ENCODE peak calls at places on chromosomes 12 and 14, in seven cellular contexts. One of them, this sample, is unnamed.

GRCh38 chr12:115763982-115764621 is 513.4 kb downstream of the MED13L start:
- DNase-seq in H54: no peak
- DNase-seq in activated gamma-delta T cell treated with Interleukin-2 at 50 U/mL for 16 hours: no peak
- DNase-seq in Karpas-422: no peak
- DNase-seq in lung: no peak
- DNase-seq in ACHN: no peak
- DNase-seq in T follicular helper cell: no peak
- DNase-seq in this sample: no peak

GRCh38 chr14:100872641-100873071 is 30.9 kb downstream of the RTL1 start:
- DNase-seq in activated gamma-delta T cell treated with Interleukin-2 at 50 U/mL for 16 hours: no peak
- DNase-seq in ACHN: no peak
- DNase-seq in lung: no peak
- DNase-seq in Karpas-422: no peak
- DNase-seq in T follicular helper cell: no peak
- DNase-seq in H54: no peak
- DNase-seq in this sample: peak; percentile 20

GRCh38 chr12:127570793-127571360 is 696.1 kb upstream of the TMEM132C start:
- DNase-seq in T follicular helper cell: no peak
- DNase-seq in ACHN: no peak
- DNase-seq in lung: no peak
- DNase-seq in Karpas-422: no peak
- DNase-seq in H54: no peak
- DNase-seq in activated gamma-delta T cell treated with Interleukin-2 at 50 U/mL for 16 hours: no peak
- DNase-seq in this sample: no peak

GRCh38 chr12:27383429-27384260 is 51.0 kb downstream of the BMAL2 start:
- DNase-seq in H54: peak; percentile 67
- DNase-seq in lung: peak; percentile 70
- DNase-seq in ACHN: peak; percentile 91
- DNase-seq in activated gamma-delta T cell treated with Interleukin-2 at 50 U/mL for 16 hours: peak; percentile 55
- DNase-seq in Karpas-422: peak; percentile 83
- DNase-seq in T follicular helper cell: peak; percentile 26
- DNase-seq in this sample: peak; percentile 74

GRCh38 chr12:69007166-69007857 is 74.3 kb upstream of the CPM start:
- DNase-seq in lung: peak; percentile 34
- DNase-seq in T follicular helper cell: no peak
- DNase-seq in activated gamma-delta T cell treated with Interleukin-2 at 50 U/mL for 16 hours: no peak
- DNase-seq in H54: no peak
- DNase-seq in Karpas-422: no peak
- DNase-seq in ACHN: no peak
- DNase-seq in this sample: no peak

GRCh38 chr12:113472191-113473190 is 820 bp upstream of the LHX5 start:
- DNase-seq in activated gamma-delta T cell treated with Interleukin-2 at 50 U/mL for 16 hours: no peak
- DNase-seq in ACHN: no peak
- DNase-seq in lung: no peak
- DNase-seq in H54: no peak
- DNase-seq in T follicular helper cell: no peak
- DNase-seq in Karpas-422: no peak
- DNase-seq in this sample: no peak

GRCh38 chr14:61750708-61751474 is 11.3 kb upstream of the SNAPC1 start:
- DNase-seq in activated gamma-delta T cell treated with Interleukin-2 at 50 U/mL for 16 hours: peak; percentile 67
- DNase-seq in Karpas-422: peak; percentile 98
- DNase-seq in lung: peak; percentile 89
- DNase-seq in T follicular helper cell: peak; percentile 58
- DNase-seq in H54: no peak
- DNase-seq in ACHN: peak; percentile 87
- DNase-seq in this sample: peak; percentile 83

GRCh38 chr14:68734231-68734732 is 58.6 kb downstream of the ZFP36L1 start:
- DNase-seq in H54: no peak
- DNase-seq in activated gamma-delta T cell treated with Interleukin-2 at 50 U/mL for 16 hours: peak; percentile 31
- DNase-seq in ACHN: no peak
- DNase-seq in Karpas-422: no peak
- DNase-seq in T follicular helper cell: no peak
- DNase-seq in lung: no peak
- DNase-seq in this sample: no peak

GRCh38 chr14:81169711-81170103 is 51.1 kb downstream of the GTF2A1 start:
- DNase-seq in ACHN: peak; percentile 5
- DNase-seq in H54: no peak
- DNase-seq in activated gamma-delta T cell treated with Interleukin-2 at 50 U/mL for 16 hours: peak; percentile 16
- DNase-seq in Karpas-422: peak; percentile 81
- DNase-seq in lung: peak; percentile 67
- DNase-seq in T follicular helper cell: no peak
- DNase-seq in this sample: peak; percentile 67

GRCh38 chr14:21748869-21749303 is 75.3 kb upstream of the OR4E1 start:
- DNase-seq in Karpas-422: peak; percentile 86
- DNase-seq in lung: no peak
- DNase-seq in H54: peak; percentile 3
- DNase-seq in T follicular helper cell: peak; percentile 30
- DNase-seq in activated gamma-delta T cell treated with Interleukin-2 at 50 U/mL for 16 hours: peak; percentile 27
- DNase-seq in ACHN: peak; percentile 38
- DNase-seq in this sample: no peak

GRCh38 chr14:104677506-104678332 is 11.7 kb upstream of the INF2 start:
- DNase-seq in H54: peak; percentile 83
- DNase-seq in T follicular helper cell: peak; percentile 44
- DNase-seq in activated gamma-delta T cell treated with Interleukin-2 at 50 U/mL for 16 hours: peak; percentile 53
- DNase-seq in Karpas-422: peak; percentile 86
- DNase-seq in ACHN: peak; percentile 78
- DNase-seq in lung: peak; percentile 74
- DNase-seq in this sample: peak; percentile 61

GRCh38 chr14:100476012-100476822 is 111.0 kb downstream of the BEGAIN start:
- DNase-seq in H54: peak; percentile 81
- DNase-seq in lung: no peak
- DNase-seq in Karpas-422: no peak
- DNase-seq in ACHN: peak; percentile 6
- DNase-seq in activated gamma-delta T cell treated with Interleukin-2 at 50 U/mL for 16 hours: no peak
- DNase-seq in T follicular helper cell: no peak
- DNase-seq in this sample: peak; percentile 68

GRCh38 chr12:57894577-57895292 is 46.6 kb upstream of the ATP23 start:
- DNase-seq in activated gamma-delta T cell treated with Interleukin-2 at 50 U/mL for 16 hours: no peak
- DNase-seq in H54: no peak
- DNase-seq in lung: no peak
- DNase-seq in ACHN: no peak
- DNase-seq in T follicular helper cell: no peak
- DNase-seq in Karpas-422: no peak
- DNase-seq in this sample: no peak

GRCh38 chr12:55025508-55025907 is 5.7 kb downstream of the NEUROD4 start:
- DNase-seq in lung: no peak
- DNase-seq in activated gamma-delta T cell treated with Interleukin-2 at 50 U/mL for 16 hours: no peak
- DNase-seq in ACHN: no peak
- DNase-seq in Karpas-422: no peak
- DNase-seq in H54: no peak
- DNase-seq in T follicular helper cell: no peak
- DNase-seq in this sample: no peak

GRCh38 chr14:72810201-72810600 is 83.7 kb downstream of the DPF3 start:
- DNase-seq in activated gamma-delta T cell treated with Interleukin-2 at 50 U/mL for 16 hours: peak; percentile 35
- DNase-seq in Karpas-422: no peak
- DNase-seq in lung: no peak
- DNase-seq in T follicular helper cell: no peak
- DNase-seq in H54: no peak
- DNase-seq in ACHN: no peak
- DNase-seq in this sample: no peak

GRCh38 chr12:52208424-52209165 is 16.8 kb upstream of the KRT80 start:
- DNase-seq in H54: no peak
- DNase-seq in lung: no peak
- DNase-seq in activated gamma-delta T cell treated with Interleukin-2 at 50 U/mL for 16 hours: no peak
- DNase-seq in T follicular helper cell: no peak
- DNase-seq in Karpas-422: no peak
- DNase-seq in ACHN: no peak
- DNase-seq in this sample: no peak

GRCh38 chr14:68652433-68652690 is 140.5 kb downstream of the ZFP36L1 start:
- DNase-seq in activated gamma-delta T cell treated with Interleukin-2 at 50 U/mL for 16 hours: no peak
- DNase-seq in Karpas-422: no peak
- DNase-seq in T follicular helper cell: no peak
- DNase-seq in ACHN: no peak
- DNase-seq in lung: no peak
- DNase-seq in H54: no peak
- DNase-seq in this sample: no peak

GRCh38 chr14:32565256-32565655 is 236.2 kb downstream of the AKAP6 start:
- DNase-seq in lung: no peak
- DNase-seq in ACHN: no peak
- DNase-seq in T follicular helper cell: no peak
- DNase-seq in Karpas-422: no peak
- DNase-seq in H54: no peak
- DNase-seq in activated gamma-delta T cell treated with Interleukin-2 at 50 U/mL for 16 hours: no peak
- DNase-seq in this sample: no peak

GRCh38 chr14:61527325-61528100 is 167.8 kb upstream of the HIF1A start:
- DNase-seq in Karpas-422: no peak
- DNase-seq in T follicular helper cell: no peak
- DNase-seq in lung: no peak
- DNase-seq in H54: peak; percentile 52
- DNase-seq in activated gamma-delta T cell treated with Interleukin-2 at 50 U/mL for 16 hours: no peak
- DNase-seq in ACHN: peak; percentile 81
- DNase-seq in this sample: no peak

GRCh38 chr14:39217214-39217879 is 16.4 kb upstream of the MIA2 start:
- DNase-seq in T follicular helper cell: no peak
- DNase-seq in lung: no peak
- DNase-seq in ACHN: no peak
- DNase-seq in Karpas-422: no peak
- DNase-seq in activated gamma-delta T cell treated with Interleukin-2 at 50 U/mL for 16 hours: no peak
- DNase-seq in H54: no peak
- DNase-seq in this sample: no peak

GRCh38 chr12:20142956-20143355 is 225.4 kb upstream of the PDE3A start:
- DNase-seq in Karpas-422: no peak
- DNase-seq in activated gamma-delta T cell treated with Interleukin-2 at 50 U/mL for 16 hours: no peak
- DNase-seq in lung: no peak
- DNase-seq in ACHN: no peak
- DNase-seq in T follicular helper cell: no peak
- DNase-seq in H54: no peak
- DNase-seq in this sample: no peak

GRCh38 chr14:30456296-30456695 is 102.7 kb upstream of the G2E3 start:
- DNase-seq in H54: no peak
- DNase-seq in lung: no peak
- DNase-seq in T follicular helper cell: no peak
- DNase-seq in activated gamma-delta T cell treated with Interleukin-2 at 50 U/mL for 16 hours: no peak
- DNase-seq in Karpas-422: no peak
- DNase-seq in ACHN: no peak
- DNase-seq in this sample: no peak

GRCh38 chr14:71108398-71109114 is 201.3 kb downstream of the PCNX1 start:
- DNase-seq in activated gamma-delta T cell treated with Interleukin-2 at 50 U/mL for 16 hours: no peak
- DNase-seq in Karpas-422: no peak
- DNase-seq in T follicular helper cell: no peak
- DNase-seq in lung: no peak
- DNase-seq in H54: no peak
- DNase-seq in ACHN: no peak
- DNase-seq in this sample: no peak

GRCh38 chr12:127559349-127560040 is 707.5 kb upstream of the TMEM132C start:
- DNase-seq in T follicular helper cell: no peak
- DNase-seq in ACHN: peak; percentile 96
- DNase-seq in lung: no peak
- DNase-seq in Karpas-422: peak; percentile 57
- DNase-seq in H54: peak; percentile 81
- DNase-seq in activated gamma-delta T cell treated with Interleukin-2 at 50 U/mL for 16 hours: no peak
- DNase-seq in this sample: no peak

This sample was measured in pancreas.